ENCODE peak calls at places on chromosomes 7 and 10, in seven cellular contexts. A, S, T, I, Y, C and J are unnamed samples.

GRCh38 chr10:59176241-59177030 is at the start of gene PHYHIPL:
- DNase-seq in A (no peak), S (peak; percentile 58), T (peak; percentile 43), I (peak; percentile 79), Y (no peak), C (peak; percentile 60), J (peak; percentile 63)

GRCh38 chr7:112739436-112740180 is 50.6 kb downstream of the TMEM168 start:
- DNase-seq in A (no peak), S (no peak), T (no peak), I (no peak), Y (no peak), C (no peak), J (no peak)

GRCh38 chr10:102404361-102405107 is 9.0 kb downstream of the NFKB2 start:
- DNase-seq in A (no peak), S (no peak), T (no peak), I (no peak), Y (no peak), C (no peak), J (no peak)

GRCh38 chr7:143299346-143299745 is 11.2 kb downstream of the CASP2 start:
- DNase-seq in A (peak; percentile 85), S (no peak), T (no peak), I (no peak), Y (peak; percentile 56), C (no peak), J (no peak)

GRCh38 chr7:41566581-41566980 is 136.3 kb downstream of the INHBA start:
- DNase-seq in A (no peak), S (no peak), T (no peak), I (no peak), Y (no peak), C (no peak), J (no peak)

GRCh38 chr10:73899401-73899780 is 11.5 kb upstream of the PLAU start:
- DNase-seq in A (peak; percentile 97), S (no peak), T (peak; percentile 87), I (no peak), Y (peak; percentile 93), C (peak; percentile 57), J (no peak)

GRCh38 chr7:148877517-148877916 is 6.6 kb downstream of the EZH2 start:
- DNase-seq in A (no peak), S (no peak), T (no peak), I (no peak), Y (no peak), C (peak; percentile 78), J (no peak)

GRCh38 chr7:23072043-23072442 is 33.5 kb upstream of the KLHL7 start:
- DNase-seq in A (peak; percentile 28), S (no peak), T (no peak), I (no peak), Y (peak; percentile 33), C (peak; percentile 48), J (no peak)

GRCh38 chr10:49592726-49593563 is 17.2 kb upstream of the SLC18A3 start:
- DNase-seq in A (peak; percentile 43), S (peak; percentile 81), T (peak; percentile 57), I (peak; percentile 86), Y (peak; percentile 55), C (peak; percentile 76), J (no peak)

GRCh38 chr10:82277591-82277990 is 402.6 kb downstream of the NRG3 start:
- DNase-seq in A (no peak), S (no peak), T (no peak), I (no peak), Y (peak; percentile 49), C (no peak), J (no peak)

GRCh38 chr10:102645388-102645740 is 1.1 kb downstream of the TRIM8 start:
- DNase-seq in A (peak; percentile 78), S (no peak), T (no peak), I (no peak), Y (peak; percentile 94), C (peak; percentile 68), J (peak; percentile 56)

GRCh38 chr10:91700273-91700672 is 67.4 kb upstream of the PPP1R3C start:
- DNase-seq in A (no peak), S (no peak), T (no peak), I (no peak), Y (no peak), C (no peak), J (no peak)

GRCh38 chr10:74816824-74817498 is 9.4 kb upstream of the KAT6B start:
- DNase-seq in A (no peak), S (no peak), T (no peak), I (no peak), Y (no peak), C (no peak), J (no peak)

GRCh38 chr7:5661941-5662340 is 119.5 kb downstream of the RNF216 start:
- DNase-seq in A (no peak), S (no peak), T (no peak), I (no peak), Y (no peak), C (no peak), J (no peak)

GRCh38 chr7:75650062-75650461 is 88.7 kb downstream of the HIP1 start:
- DNase-seq in A (no peak), S (peak; percentile 67), T (no peak), I (peak; percentile 59), Y (peak; percentile 22), C (peak; percentile 53), J (no peak)

GRCh38 chr7:105567821-105568220 is 13.5 kb downstream of the EFCAB10 start:
- DNase-seq in A (no peak), S (no peak), T (no peak), I (no peak), Y (no peak), C (no peak), J (no peak)

GRCh38 chr7:105567024-105567423 is 14.3 kb downstream of the EFCAB10 start:
- DNase-seq in A (no peak), S (no peak), T (no peak), I (no peak), Y (no peak), C (no peak), J (no peak)

GRCh38 chr7:105577251-105577650 is 4.0 kb downstream of the EFCAB10 start:
- DNase-seq in A (no peak), S (no peak), T (no peak), I (no peak), Y (no peak), C (no peak), J (no peak)

GRCh38 chr7:105571891-105572290 is 9.4 kb downstream of the EFCAB10 start:
- DNase-seq in A (no peak), S (no peak), T (no peak), I (no peak), Y (no peak), C (no peak), J (no peak)
- H4K8ac ChIP-seq in A (no peak overlapping the region), S (no peak overlapping the region), T (no peak overlapping the region), I (no peak overlapping the region), Y (no peak overlapping the region), C (no peak overlapping the region), J (no peak overlapping the region)

DNA sequence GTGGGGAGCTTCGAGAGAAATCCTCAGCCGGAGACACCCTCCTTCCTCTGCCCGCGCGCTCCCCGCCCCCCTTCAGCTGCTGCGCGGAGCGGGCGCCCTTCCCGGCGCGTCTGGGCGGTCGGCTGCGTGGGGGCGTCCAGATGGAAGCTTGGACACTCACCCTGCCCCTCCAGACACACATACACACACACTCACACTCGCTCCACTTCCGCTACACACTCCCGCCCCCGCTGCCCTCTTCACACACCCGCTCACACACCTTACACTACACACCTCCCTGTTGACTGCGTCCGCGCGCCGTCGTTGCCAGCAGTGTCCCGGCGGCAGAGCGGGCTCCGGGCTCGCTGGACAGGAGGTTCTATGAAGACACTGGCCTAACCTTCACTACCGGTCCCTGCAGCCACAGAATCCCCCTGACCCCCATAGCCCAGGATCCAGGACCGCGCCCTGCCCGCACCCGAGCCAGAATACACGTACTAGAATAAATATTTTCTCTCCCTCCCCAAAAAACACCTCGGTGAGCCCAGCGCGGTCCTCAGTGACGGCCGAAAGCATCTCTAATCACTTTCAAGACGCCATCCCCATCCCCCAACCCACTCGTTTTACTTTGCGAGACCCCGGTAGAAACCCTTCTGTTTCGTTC is 1.1 kb upstream of the EGR2 start:
- DNase-seq in A (peak; percentile 28), S (peak; percentile 41), T (peak; percentile 33), I (peak; percentile 59), Y (no peak), C (peak; percentile 15), J (peak; percentile 27)
- H4K8ac ChIP-seq in A (no peak overlapping the region), S (no peak overlapping the region), T (no peak overlapping the region), I (no peak overlapping the region), Y (peak overlapping the region; percentile 51), C (no peak overlapping the region), J (no peak overlapping the region)

DNA sequence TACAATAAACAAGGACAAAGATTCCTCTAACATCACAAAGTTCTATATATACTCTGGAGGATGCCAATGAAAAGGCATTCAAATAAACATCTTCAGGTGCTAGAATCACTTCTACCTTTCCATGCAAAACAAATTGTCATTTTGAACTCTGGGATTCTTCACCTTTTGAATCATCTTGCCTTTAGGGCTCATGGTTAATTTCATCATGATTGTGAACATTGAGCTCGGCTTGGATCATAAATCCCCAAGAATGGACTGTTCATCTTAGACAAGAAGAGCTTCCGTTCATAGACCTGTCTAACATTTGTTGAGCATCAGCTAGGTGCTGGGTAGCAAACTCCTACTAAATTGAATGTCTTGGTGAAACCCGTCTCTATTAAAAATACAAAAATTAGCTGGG is 212.2 kb downstream of the TNS3 start:
- DNase-seq in A (no peak), S (no peak), T (no peak), I (no peak), Y (no peak), C (no peak), J (no peak)
- H4K8ac ChIP-seq in A (no peak overlapping the region), S (no peak overlapping the region), T (no peak overlapping the region), I (no peak overlapping the region), Y (no peak overlapping the region), C (no peak overlapping the region), J (no peak overlapping the region)

GRCh38 chr7:87210506-87210905 is 9.0 kb downstream of the TMEM243 start:
- DNase-seq in A (no peak), S (no peak), T (no peak), I (no peak), Y (no peak), C (no peak), J (no peak)

GRCh38 chr7:87206361-87206760 is 13.2 kb downstream of the TMEM243 start:
- DNase-seq in A (peak; percentile 26), S (no peak), T (no peak), I (no peak), Y (no peak), C (no peak), J (no peak)

GRCh38 chr7:87213252-87213651 is 6.3 kb downstream of the TMEM243 start:
- DNase-seq in A (no peak), S (no peak), T (no peak), I (no peak), Y (no peak), C (no peak), J (no peak)

GRCh38 chr7:87212478-87212877 is 7.1 kb downstream of the TMEM243 start:
- DNase-seq in A (no peak), S (no peak), T (no peak), I (no peak), Y (no peak), C (no peak), J (no peak)

DNA sequence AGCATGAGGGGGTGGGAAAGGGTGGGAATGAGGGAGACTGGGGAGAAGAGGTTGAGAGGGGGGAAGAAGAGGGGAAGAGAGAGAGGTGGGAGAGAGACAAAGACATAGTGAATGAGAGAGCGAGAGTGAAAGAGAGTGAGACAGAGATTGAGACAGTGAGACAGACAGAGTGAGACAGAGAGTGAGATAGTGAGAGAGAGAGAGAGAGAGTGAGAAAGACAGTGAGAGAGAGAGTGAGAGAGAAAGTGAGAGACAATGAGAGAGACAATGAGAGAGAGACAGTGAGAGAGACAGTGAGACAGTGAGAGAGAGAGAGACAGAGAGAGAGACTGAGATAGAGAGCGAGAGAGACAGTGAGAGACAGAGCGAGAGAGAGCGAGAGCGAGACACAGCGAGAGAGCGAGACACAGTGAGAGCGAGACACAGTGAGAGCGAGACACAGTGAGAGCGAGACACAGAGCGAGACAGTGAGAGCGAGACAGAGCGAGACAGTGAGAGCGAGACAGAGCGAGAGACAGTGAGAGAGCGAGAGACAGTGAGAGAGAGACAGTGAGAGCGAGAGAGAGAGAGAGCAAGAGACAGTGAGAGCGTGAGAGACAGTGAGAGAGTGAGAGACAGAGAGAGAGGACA is 10.1 kb downstream of the TMEM243 start:
- DNase-seq in A (no peak), S (no peak), T (no peak), I (no peak), Y (no peak), C (no peak), J (no peak)
- H4K8ac ChIP-seq in A (no peak overlapping the region), S (no peak overlapping the region), T (no peak overlapping the region), I (no peak overlapping the region), Y (no peak overlapping the region), C (no peak overlapping the region), J (no peak overlapping the region)